ENCODE peak calls at places on chromosome 20, in seven cellular contexts. E, O, W, J, L, P and Y are unnamed samples.

GRCh38 chr20:40728470-40728869 is 39.4 kb upstream of the MAFB start:
- DNase-seq in E (no peak), O (no peak), W (no peak), J (no peak), L (no peak), P (no peak), Y (no peak)

GRCh38 chr20:5480824-5481600 is 164.3 kb upstream of the PROKR2 start:
- DNase-seq in E (no peak), O (no peak), W (peak; percentile 29), J (no peak), L (no peak), P (no peak), Y (no peak)

GRCh38 chr20:5779071-5779470 is 28.9 kb downstream of the SHLD1 start:
- DNase-seq in E (no peak), O (no peak), W (no peak), J (no peak), L (no peak), P (no peak), Y (no peak)

GRCh38 chr20:17681741-17682102 is 320 bp downstream of the RRBP1 start:
- DNase-seq in E (no peak), O (no peak), W (no peak), J (no peak), L (no peak), P (no peak), Y (no peak)

GRCh38 chr20:31803552-31804291 is 15.4 kb upstream of the MYLK2 start:
- DNase-seq in E (no peak), O (no peak), W (no peak), J (no peak), L (no peak), P (no peak), Y (no peak)

GRCh38 chr20:25251019-25251418 is 3.1 kb downstream of the PYGB start:
- DNase-seq in E (no peak), O (no peak), W (no peak), J (no peak), L (no peak), P (no peak), Y (no peak)

GRCh38 chr20:62699741-62700140 is 8.9 kb upstream of the NTSR1 start:
- DNase-seq in E (no peak), O (no peak), W (peak; percentile 66), J (no peak), L (no peak), P (no peak), Y (no peak)

GRCh38 chr20:42118409-42119125 is 500.4 kb upstream of the CHD6 start:
- DNase-seq in E (no peak), O (no peak), W (no peak), J (no peak), L (no peak), P (no peak), Y (no peak)

GRCh38 chr20:37630161-37630560 is 63.7 kb upstream of the CTNNBL1 start:
- DNase-seq in E (no peak), O (no peak), W (no peak), J (no peak), L (no peak), P (no peak), Y (no peak)

GRCh38 chr20:60630609-60631008 is 621.5 kb upstream of the CDH4 start:
- DNase-seq in E (no peak), O (no peak), W (no peak), J (no peak), L (no peak), P (no peak), Y (no peak)

GRCh38 chr20:53738039-53738944 is 144.7 kb upstream of the ZNF217 start:
- DNase-seq in E (peak; percentile 85), O (peak; percentile 70), W (no peak), J (no peak), L (peak; percentile 85), P (no peak), Y (peak; percentile 93)

GRCh38 chr20:16083639-16084280 is 489.5 kb downstream of the KIF16B start:
- DNase-seq in E (no peak), O (no peak), W (no peak), J (no peak), L (no peak), P (no peak), Y (no peak)

GRCh38 chr20:45235995-45236394 is 14.8 kb downstream of the SEMG2 start:
- DNase-seq in E (no peak), O (no peak), W (peak; percentile 47), J (no peak), L (no peak), P (no peak), Y (no peak)